ENCODE peak calls at places on chromosomes 13 and 19, in six cellular contexts. F is lower leg skin, M is dorsolateral prefrontal cortex, E is BJ, Y is stomach, K is ascending aorta. O is an unnamed sample.
A peak's percentile ranks its signal among the peaks of the same experiment; 100 is the strongest.

GRCh38 chr13:74794147-74794546 is 659.9 kb upstream of the KLF12 start:
- DNase-seq in K (no peak), Y (no peak), M (no peak), E (no peak), F (no peak), O (no peak)

GRCh38 chr13:65656740-65657329 is 1573.3 kb downstream of the PCDH9 start:
- DNase-seq in K (no peak), Y (no peak), F (no peak), M (no peak), E (no peak), O (no peak)

GRCh38 chr19:40136818-40137217 is 46.1 kb upstream of the ZNF780A start:
- DNase-seq in K (no peak), E (no peak), F (no peak), Y (no peak), M (no peak), O (no peak)

GRCh38 chr19:47494211-47494547 is 10.2 kb upstream of the KPTN start:
- DNase-seq in K (no peak), F (no peak), E (no peak), Y (no peak), M (no peak), O (no peak)

GRCh38 chr13:113862766-113863510 is 938 bp downstream of the GAS6 start:
- DNase-seq in M (no peak), Y (peak; percentile 77), E (no peak), F (no peak), K (no peak), O (peak; percentile 76)

GRCh38 chr13:20465218-20465879 is 60.3 kb downstream of the CRYL1 start:
- DNase-seq in E (no peak), M (no peak), K (no peak), F (peak; percentile 39), Y (no peak), O (peak; percentile 42)

GRCh38 chr13:52846567-52847321 is 1.7 kb downstream of the PCDH8 start:
- DNase-seq in M (peak; percentile 66), K (no peak), Y (no peak), E (no peak), F (no peak), O (peak; percentile 54)

GRCh38 chr13:112242777-112243176 is 133.4 kb upstream of the SPACA7 start:
- DNase-seq in E (no peak), F (no peak), Y (no peak), K (no peak), M (no peak), O (no peak)

GRCh38 chr19:19294914-19295313 is 21.8 kb upstream of the TM6SF2 start:
- DNase-seq in K (no peak), E (no peak), Y (no peak), M (no peak), F (no peak), O (no peak)

GRCh38 chr19:5585461-5586299 is 17.9 kb upstream of the TINCR start:
- DNase-seq in K (no peak), Y (no peak), F (peak; percentile 31), M (no peak), E (no peak), O (no peak)

GRCh38 chr13:99357920-99358319 is 50.7 kb upstream of the GPR183 start:
- DNase-seq in Y (no peak), K (no peak), M (no peak), E (no peak), F (peak; percentile 11), O (no peak)

GRCh38 chr13:107289540-107289939 is 721.6 kb upstream of the ARGLU1 start:
- DNase-seq in E (no peak), K (no peak), F (no peak), Y (no peak), M (no peak), O (no peak)

GRCh38 chr19:13875824-13876223 is 1.1 kb upstream of the NANOS3 start:
- DNase-seq in Y (no peak), F (no peak), K (no peak), M (no peak), E (no peak), O (no peak)

GRCh38 chr13:109778102-109778542 is 8.3 kb downstream of the IRS2 start:
- DNase-seq in K (no peak), F (no peak), M (no peak), Y (peak; percentile 65), E (no peak), O (peak; percentile 33)

GRCh38 chr19:40663712-40664692 is 26.4 kb downstream of the NUMBL start:
- DNase-seq in K (no peak), Y (no peak), E (no peak), M (peak; percentile 66), F (no peak), O (no peak)

GRCh38 chr13:76992548-76993001 is 694 bp downstream of the CLN5 start:
- DNase-seq in Y (no peak), M (no peak), F (peak; percentile 30), E (no peak), K (no peak), O (peak; percentile 28)

GRCh38 chr19:17909017-17909732 is 23.6 kb upstream of the CCDC124 start:
- DNase-seq in M (no peak), Y (no peak), F (no peak), E (no peak), K (no peak), O (no peak)

GRCh38 chr19:2750739-2751437 is 11.1 kb upstream of the SLC39A3 start:
- DNase-seq in Y (no peak), K (no peak), M (no peak), F (no peak), E (no peak), O (no peak)

GRCh38 chr13:71880753-71881541 is 13.9 kb upstream of the DACH1 start:
- DNase-seq in K (no peak), M (no peak), F (no peak), Y (no peak), E (no peak), O (no peak)

GRCh38 chr13:44298314-44298713 is 75.3 kb upstream of the SERP2 start:
- DNase-seq in M (no peak), E (no peak), F (no peak), K (no peak), Y (no peak), O (no peak)

GRCh38 chr13:102286326-102286725 is 115.5 kb downstream of the FGF14 start:
- DNase-seq in E (peak; percentile 69), F (no peak), K (no peak), Y (no peak), M (no peak), O (no peak)

GRCh38 chr13:52450012-52450792 is at the start of gene VPS36:
- DNase-seq in M (peak; percentile 95), Y (peak; percentile 98), K (peak; percentile 66), E (peak; percentile 46), F (peak; percentile 94), O (peak; percentile 98)

GRCh38 chr19:49492573-49493411 is 3.4 kb upstream of the RPS11 start:
- DNase-seq in M (no peak), K (no peak), F (no peak), Y (no peak), E (no peak), O (no peak)

GRCh38 chr13:27851049-27851448 is 58.8 kb downstream of the GSX1 start:
- DNase-seq in F (no peak), M (no peak), K (no peak), E (no peak), Y (no peak), O (no peak)

GRCh38 chr13:30047154-30047874 is 196.9 kb upstream of the UBL3 start:
- DNase-seq in Y (no peak), F (no peak), K (no peak), E (no peak), M (no peak), O (no peak)

GRCh38 chr13:23876265-23876664 is 12.9 kb downstream of the MIPEP start:
- DNase-seq in M (no peak), E (no peak), Y (no peak), K (no peak), F (no peak), O (peak; percentile 24)

GRCh38 chr19:30391554-30392551 is 19.7 kb downstream of the ZNF536 start:
- DNase-seq in Y (no peak), F (no peak), E (peak; percentile 50), K (no peak), M (no peak), O (no peak)
- H3K4me3 ChIP-seq in Y (no peak overlapping the region), F (no peak overlapping the region), E (no peak overlapping the region), K (no peak overlapping the region), M (no peak overlapping the region), O (no peak overlapping the region)

GRCh38 chr13:26508885-26509284 is 48.6 kb upstream of the WASF3 start:
- DNase-seq in Y (peak; percentile 48), E (peak; percentile 51), F (peak; percentile 85), K (no peak), M (no peak), O (peak; percentile 62)

GRCh38 chr13:26500618-26501320 is 56.7 kb upstream of the WASF3 start:
- DNase-seq in Y (no peak), E (no peak), M (no peak), F (no peak), K (no peak), O (no peak)

GRCh38 chr13:26502826-26503225 is 54.7 kb upstream of the WASF3 start:
- DNase-seq in Y (no peak), F (peak; percentile 62), E (no peak), M (peak; percentile 59), K (peak; percentile 13), O (no peak)

GRCh38 chr13:26499209-26499601 is 58.3 kb upstream of the WASF3 start:
- DNase-seq in Y (no peak), E (no peak), M (no peak), K (no peak), F (no peak), O (no peak)

GRCh38 chr13:26503826-26504594 is 53.5 kb upstream of the WASF3 start:
- DNase-seq in E (no peak), Y (no peak), K (no peak), M (peak; percentile 59), F (no peak), O (no peak)
- H3K4me3 ChIP-seq in E (no peak overlapping the region), Y (no peak overlapping the region), K (no peak overlapping the region), M (no peak overlapping the region), F (no peak overlapping the region), O (no peak overlapping the region)

DNA sequence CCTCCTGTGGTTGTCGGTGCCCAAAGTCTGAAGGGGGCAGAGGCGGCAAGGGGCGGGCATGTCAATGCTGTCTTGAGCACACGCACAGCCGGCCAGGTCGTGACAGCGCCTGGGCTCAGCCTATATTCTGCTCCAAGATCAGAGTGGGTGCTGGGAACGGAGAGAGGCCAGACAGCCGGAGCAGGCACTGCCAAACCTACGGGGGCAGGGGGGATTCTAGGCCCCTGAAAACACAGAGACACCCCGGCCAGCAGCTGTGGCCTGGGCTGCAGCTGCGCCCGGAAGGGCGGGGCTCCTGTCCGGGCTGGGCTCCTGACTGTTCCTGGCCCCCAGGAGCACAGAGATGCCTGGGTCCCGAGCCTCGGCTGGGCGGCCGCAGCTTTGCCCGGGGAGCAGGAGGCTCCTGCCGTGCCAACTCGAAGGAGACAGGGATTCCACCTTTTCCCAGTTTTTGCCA is 2662.9 kb upstream of the PCDH20 start:
- DNase-seq in E (no peak), F (no peak), M (no peak), K (no peak), Y (no peak), O (no peak)
- H3K4me3 ChIP-seq in E (no peak overlapping the region), F (no peak overlapping the region), M (no peak overlapping the region), K (no peak overlapping the region), Y (no peak overlapping the region), O (no peak overlapping the region)

DNA sequence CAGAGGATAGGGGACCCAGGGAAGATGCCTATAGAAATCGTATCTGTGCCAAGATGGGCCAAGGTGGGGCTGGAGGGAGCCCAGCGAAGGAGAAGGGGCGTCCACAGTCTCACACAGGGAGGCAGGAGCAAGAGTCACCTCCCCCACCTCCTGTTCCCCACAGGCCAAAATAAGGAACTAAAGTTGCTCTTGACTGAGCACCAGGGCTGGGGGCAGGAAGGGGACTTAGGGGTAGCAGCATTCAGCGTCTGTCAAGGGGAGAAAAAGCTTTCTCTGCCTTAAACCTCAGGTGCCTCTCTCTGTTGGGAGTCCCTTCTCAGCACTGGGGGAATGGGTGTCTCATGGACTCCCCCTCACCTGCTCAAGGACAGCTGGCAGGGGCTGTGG is 404 bp downstream of the CD79A start:
- DNase-seq in M (no peak), Y (no peak), K (no peak), F (no peak), E (no peak), O (peak; percentile 37)
- H3K4me3 ChIP-seq in M (no peak overlapping the region), Y (no peak overlapping the region), K (no peak overlapping the region), F (no peak overlapping the region), E (no peak overlapping the region), O (no peak overlapping the region)